ENCODE peak calls at places on chromosome 20, in five cellular contexts. P, M, W, R and N are unnamed samples.

GRCh38 chr20:40197744-40198143 is 491.3 kb downstream of the MAFB start:
- DNase-seq in M (no peak), R (no peak), P (no peak), W (no peak), N (no peak)

GRCh38 chr20:44523746-44524145 is 1.9 kb upstream of the SERINC3 start:
- DNase-seq in P (no peak), W (no peak), M (no peak), R (no peak), N (no peak)

GRCh38 chr20:17963114-17963897 is 5.3 kb downstream of the SNX5 start:
- DNase-seq in P (no peak), W (no peak), M (no peak), R (no peak), N (peak; percentile 46)

GRCh38 chr20:46128310-46129151 is 10.4 kb downstream of the CD40 start:
- DNase-seq in R (no peak), M (no peak), W (peak; percentile 29), P (peak; percentile 56), N (no peak)

GRCh38 chr20:57048027-57048869 is 218.2 kb downstream of the BMP7 start:
- DNase-seq in M (no peak), R (no peak), P (no peak), W (no peak), N (no peak)

GRCh38 chr20:33410081-33410742 is 8.9 kb upstream of the CDK5RAP1 start:
- DNase-seq in R (no peak), W (no peak), P (no peak), M (no peak), N (no peak)

GRCh38 chr20:18839507-18840247 is 26.1 kb downstream of the SCP2D1 start:
- DNase-seq in P (no peak), R (peak; percentile 19), W (no peak), M (no peak), N (no peak)

GRCh38 chr20:52539891-52540290 is 348.3 kb upstream of the ZFP64 start:
- DNase-seq in M (no peak), P (no peak), R (no peak), W (no peak), N (no peak)

GRCh38 chr20:47464380-47465101 is 37.1 kb upstream of the NCOA3 start:
- DNase-seq in M (peak; percentile 95), R (peak; percentile 90), W (peak; percentile 59), P (no peak), N (peak; percentile 58)

GRCh38 chr20:6993526-6993925 is 226.0 kb downstream of the BMP2 start:
- DNase-seq in W (no peak), M (no peak), R (no peak), P (no peak), N (no peak)

GRCh38 chr20:19543114-19543513 is 214.9 kb upstream of the RIN2 start:
- DNase-seq in R (no peak), M (no peak), W (no peak), P (no peak), N (no peak)

GRCh38 chr20:19253316-19253715 is 40.9 kb downstream of the SLC24A3 start:
- DNase-seq in R (no peak), P (no peak), W (no peak), M (no peak), N (no peak)

GRCh38 chr20:17681741-17682102 is 320 bp downstream of the RRBP1 start:
- DNase-seq in W (no peak), M (no peak), R (no peak), P (no peak), N (no peak)

DNA sequence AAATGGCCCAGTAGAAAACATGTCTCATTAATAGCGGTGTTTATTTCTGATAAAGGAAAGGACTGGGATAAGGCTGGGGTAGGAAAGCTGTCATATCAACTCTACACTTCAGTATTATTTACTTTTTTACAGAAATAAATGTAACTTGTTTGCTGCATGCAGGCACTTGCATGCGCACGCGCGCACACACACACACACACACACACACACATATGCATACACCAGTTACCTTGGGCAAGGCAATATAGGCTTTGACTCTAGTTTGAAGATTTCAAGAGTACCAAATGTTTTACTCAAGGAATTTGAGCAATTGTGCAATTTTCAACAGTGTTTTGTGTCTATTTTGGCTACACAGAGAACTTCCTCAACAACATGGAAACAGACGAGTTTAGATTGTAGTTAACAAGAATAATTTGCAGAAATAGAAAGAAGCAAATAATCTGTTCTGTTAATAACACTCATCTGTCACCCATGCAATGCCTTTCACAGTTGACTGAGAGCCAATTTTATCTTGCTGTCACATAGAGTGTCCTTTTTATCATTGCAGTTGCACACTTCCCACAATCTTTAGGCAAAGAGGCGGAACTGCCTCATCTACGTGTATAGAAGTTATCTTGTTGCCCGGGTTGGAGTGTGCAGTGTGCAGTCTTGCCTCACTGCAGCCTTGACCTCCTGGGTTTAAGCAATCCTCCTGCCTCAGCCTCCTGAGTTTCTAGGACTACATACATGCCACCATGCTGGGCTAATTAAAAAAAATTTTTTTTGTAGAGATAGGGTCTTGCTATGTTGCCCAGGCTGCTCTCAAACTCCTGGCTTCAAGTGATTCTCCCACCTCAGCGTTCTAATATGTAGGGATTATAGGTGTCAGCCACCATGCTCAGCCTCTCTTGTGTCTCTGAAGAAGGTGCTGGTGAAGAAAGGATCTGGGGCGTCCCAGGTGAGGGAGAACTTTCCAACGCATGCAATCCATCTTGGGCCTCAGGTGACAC is 74.8 kb upstream of the SHLD1 start:
- DNase-seq in R (no peak), M (no peak), P (no peak), W (no peak), N (no peak)
- H3K27ac ChIP-seq in R (peak overlapping the region; percentile 25), M (no peak overlapping the region), P (no peak overlapping the region), W (no peak overlapping the region), N (no peak overlapping the region)

DNA sequence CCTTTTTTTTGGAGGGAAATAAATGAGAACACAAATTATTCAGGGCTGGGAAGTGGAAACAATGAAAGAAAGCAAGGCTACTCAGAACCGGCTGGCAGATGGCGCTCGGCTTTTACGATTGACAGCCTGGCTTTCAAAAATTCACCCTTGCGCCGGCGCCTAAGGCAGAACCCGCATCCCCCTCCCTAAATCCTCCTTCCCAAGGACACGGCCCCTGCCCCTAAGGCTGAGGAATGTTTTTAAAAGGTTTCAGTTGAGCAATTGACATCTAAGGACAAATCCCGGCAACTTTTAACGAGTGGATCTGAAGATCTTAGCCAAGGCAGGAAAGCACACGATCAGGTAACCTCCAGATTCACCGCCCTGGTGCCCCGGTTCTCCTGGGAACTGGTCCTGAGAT is 16.3 kb downstream of the GNAS start:
- DNase-seq in R (peak; percentile 19), P (peak; percentile 46), M (no peak), W (no peak), N (no peak)
- TF ChIP-seq CTCF in R (no peak), P (no peak), M (peak; percentile 26), W (no peak), N (no peak)

GRCh38 chr20:10291564-10292240 is 73.1 kb downstream of the SNAP25 start:
- DNase-seq in P (no peak), R (no peak), W (no peak), M (no peak), N (no peak)
- H3K27ac ChIP-seq in P (no peak overlapping the region), R (no peak overlapping the region), W (no peak overlapping the region), M (no peak overlapping the region), N (no peak overlapping the region)

DNA sequence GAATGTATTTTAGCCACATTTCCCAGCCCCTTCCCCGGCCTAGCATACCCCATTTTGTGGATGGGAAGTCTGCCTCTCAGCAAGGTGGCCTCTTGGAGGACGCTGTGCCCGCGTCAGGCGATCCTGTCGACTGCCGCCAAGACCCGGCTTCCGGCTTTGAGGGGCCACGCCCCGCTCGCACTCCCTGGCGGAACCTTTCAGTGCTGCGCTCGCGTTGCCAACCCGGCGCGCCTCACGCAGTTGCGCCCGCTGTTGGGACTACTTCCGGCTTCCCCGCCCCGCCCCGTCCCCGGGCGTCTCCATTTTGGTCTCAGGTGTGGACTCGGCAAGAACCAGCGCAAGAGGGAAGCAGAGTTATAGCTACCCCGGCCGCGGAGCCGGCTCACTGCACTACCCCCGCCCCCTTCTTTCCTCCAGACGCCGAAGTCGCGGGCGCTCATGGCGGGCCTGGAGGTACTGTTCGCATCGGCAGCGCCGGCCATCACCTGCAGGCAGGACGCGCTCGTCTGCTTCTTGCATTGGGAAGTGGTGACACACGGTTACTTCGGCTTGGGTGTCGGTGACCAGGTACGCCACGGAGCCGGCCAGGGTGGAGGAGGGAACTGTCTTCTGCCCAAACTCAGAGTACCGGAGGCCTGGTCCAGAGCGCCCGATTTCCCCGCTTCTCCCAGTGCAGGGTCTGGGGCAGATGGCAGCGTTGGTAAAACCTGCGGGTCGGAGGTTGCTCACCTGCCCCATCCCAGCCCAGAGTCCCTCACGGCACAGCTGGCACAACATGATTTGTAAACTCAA is at the start of gene PSMF1:
- DNase-seq in P (peak; percentile 95), W (peak; percentile 98), R (peak; percentile 96), M (peak; percentile 72), N (peak; percentile 98)
- TF ChIP-seq CTCF in P (no peak), W (no peak), R (no peak), M (peak; percentile 5), N (peak; percentile 20)

GRCh38 chr20:12409501-12409900 is 491.8 kb downstream of the BTBD3 start:
- DNase-seq in R (no peak), P (no peak), M (no peak), W (no peak), N (no peak)
- H3K27ac ChIP-seq in R (no peak overlapping the region), P (no peak overlapping the region), M (no peak overlapping the region), W (no peak overlapping the region), N (no peak overlapping the region)

DNA sequence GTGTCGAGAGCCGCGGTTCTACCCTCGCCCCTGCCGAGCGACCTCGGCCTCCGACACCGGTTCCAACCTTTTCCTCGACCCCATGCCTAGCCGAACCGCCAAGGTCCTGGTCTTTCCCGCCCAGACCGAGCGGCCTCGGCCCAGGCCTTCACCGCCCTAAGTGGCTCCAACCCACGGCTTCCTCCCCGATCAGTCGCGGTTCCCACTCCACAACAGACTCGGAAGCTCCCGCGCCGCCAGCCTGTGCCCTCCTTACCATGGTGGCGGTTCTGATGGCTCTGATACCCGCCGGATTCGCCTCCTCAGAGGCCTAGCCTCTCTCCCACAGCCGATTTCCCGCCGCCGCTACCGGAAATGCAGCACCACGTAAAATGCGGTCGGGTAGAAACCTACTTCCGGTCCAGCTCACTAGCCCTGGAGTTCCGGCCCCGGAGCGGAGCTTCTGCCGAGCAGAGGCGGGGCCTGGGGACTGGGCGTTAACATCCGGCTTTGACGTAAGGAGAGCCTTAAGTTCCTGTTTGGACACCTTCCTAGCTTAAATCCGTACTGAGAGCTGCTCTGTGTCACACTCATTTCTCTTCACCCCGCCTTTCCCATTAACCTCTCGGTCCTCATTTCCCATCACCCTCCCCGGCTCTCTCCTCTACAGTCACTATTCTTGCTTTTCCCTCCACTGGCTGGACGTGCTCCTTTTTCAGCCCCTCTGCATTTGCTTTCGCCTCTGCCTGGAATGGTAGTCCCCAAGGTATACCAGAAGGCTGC is at the start of gene SNRPB:
- DNase-seq in R (peak; percentile 98), P (peak; percentile 97), M (peak; percentile 97), W (peak; percentile 98), N (peak; percentile 95)
- TF ChIP-seq CTCF in R (no peak), P (no peak), M (no peak), W (no peak), N (no peak)

GRCh38 chr20:63232235-63233060 is 3.3 kb upstream of the BIRC7 start:
- DNase-seq in M (peak; percentile 76), W (no peak), R (no peak), P (no peak), N (no peak)
- H3K27ac ChIP-seq in M (peak overlapping the region; percentile 87), W (no peak overlapping the region), R (no peak overlapping the region), P (no peak overlapping the region), N (no peak overlapping the region)

DNA sequence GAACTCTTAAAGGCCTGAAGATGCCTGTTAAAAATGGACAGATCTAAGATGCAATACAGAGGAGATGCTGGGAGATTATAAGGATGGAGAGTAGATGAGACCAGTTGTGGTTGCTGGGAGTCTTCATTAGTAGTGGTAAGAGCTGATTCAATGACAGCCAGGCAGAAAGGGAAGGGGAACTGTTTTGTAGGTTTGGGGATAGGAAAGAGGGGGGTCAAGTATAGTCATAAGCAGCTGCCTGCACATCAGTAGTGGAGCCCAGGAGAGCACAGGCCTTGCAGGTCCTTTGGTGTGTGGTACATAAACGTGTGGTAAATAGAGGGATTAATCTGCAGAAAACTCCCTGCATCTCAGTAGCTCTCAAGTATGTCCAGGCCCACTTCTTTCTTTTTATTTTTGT is 20.4 kb downstream of the CDS2 start:
- DNase-seq in P (no peak), M (no peak), W (no peak), R (no peak), N (no peak)
- TF ChIP-seq CTCF in P (no peak), M (no peak), W (no peak), R (no peak), N (no peak)